ENCODE peak calls at places on chromosomes 11 and 22, in four cellular contexts. W, P, Y and E are unnamed samples.

GRCh38 chr22:41314821-41315220 is 13.5 kb downstream of the ZC3H7B start:
- DNase-seq in W (no peak), P (no peak), Y (no peak), E (no peak)

GRCh38 chr11:68354181-68354872 is 41.9 kb downstream of the LRP5 start:
- DNase-seq in W (no peak), P (peak), Y (peak), E (no peak)

GRCh38 chr11:65779919-65780769 is 632 bp downstream of the AP5B1 start:
- DNase-seq in W (peak), P (peak), Y (peak), E (peak)

GRCh38 chr22:17951315-17951714 is 73.0 kb downstream of the MICAL3 start:
- DNase-seq in W (no peak), P (no peak), Y (no peak), E (no peak)

GRCh38 chr11:8263109-8263768 is 439 bp downstream of the LMO1 start:
- DNase-seq in W (no peak), P (peak), Y (peak), E (no peak)

GRCh38 chr11:67117667-67118058 is 1.4 kb upstream of the KDM2A start:
- DNase-seq in W (peak), P (peak), Y (peak), E (no peak)

GRCh38 chr11:12043221-12043620 is 34.8 kb upstream of the DKK3 start:
- DNase-seq in W (no peak), P (no peak), Y (no peak), E (no peak)

GRCh38 chr11:45828996-45829395 is 18.3 kb upstream of the CRY2 start:
- DNase-seq in W (no peak), P (no peak), Y (no peak), E (no peak)